ENCODE peak calls at places on chromosomes 16 and 17, in seven cellular contexts. Y, C, S, G, T, X and J are unnamed samples.
A peak's percentile ranks its signal among the peaks of the same experiment; 100 is the strongest.

GRCh38 chr16:61057635-61058034 is 978.6 kb downstream of the CDH8 start:
- DNase-seq in Y (no peak), C (no peak), S (no peak), G (no peak), T (no peak), X (no peak), J (no peak)

GRCh38 chr17:75927286-75927922 is 13.4 kb downstream of the FBF1 start:
- DNase-seq in Y (no peak), C (peak; percentile 7), S (peak; percentile 71), G (peak; percentile 25), T (peak; percentile 80), X (peak; percentile 9), J (no peak)

GRCh38 chr16:31386157-31386984 is 6.8 kb upstream of the ITGAD start:
- DNase-seq in Y (no peak), C (peak; percentile 32), S (no peak), G (peak; percentile 56), T (peak; percentile 37), X (peak; percentile 89), J (no peak)

GRCh38 chr17:57305918-57306317 is 49.6 kb downstream of the MSI2 start:
- DNase-seq in Y (no peak), C (no peak), S (no peak), G (no peak), T (no peak), X (no peak), J (no peak)

GRCh38 chr16:25110392-25110947 is 1.1 kb upstream of the LCMT1 start:
- DNase-seq in Y (no peak), C (no peak), S (no peak), G (no peak), T (no peak), X (no peak), J (no peak)

GRCh38 chr17:27870345-27870744 is 22.8 kb downstream of the LYRM9 start:
- DNase-seq in Y (no peak), C (no peak), S (no peak), G (no peak), T (no peak), X (peak; percentile 58), J (no peak)

GRCh38 chr16:2003231-2003826 is 6.3 kb downstream of the ZNF598 start:
- DNase-seq in Y (no peak), C (no peak), S (no peak), G (no peak), T (no peak), X (no peak), J (no peak)

GRCh38 chr16:29943846-29944669 is 17.8 kb upstream of the TMEM219 start:
- DNase-seq in Y (no peak), C (peak; percentile 98), S (no peak), G (peak; percentile 98), T (peak; percentile 85), X (peak; percentile 97), J (peak; percentile 96)

GRCh38 chr16:21614896-21615295 is 15.5 kb downstream of the METTL9 start:
- DNase-seq in Y (no peak), C (no peak), S (no peak), G (no peak), T (no peak), X (no peak), J (no peak)
- TF ChIP-seq CTCF in Y (no peak), C (peak; percentile 4), S (peak; percentile 6), G (no peak), T (no peak), X (no peak), J (peak; percentile 24)

DNA sequence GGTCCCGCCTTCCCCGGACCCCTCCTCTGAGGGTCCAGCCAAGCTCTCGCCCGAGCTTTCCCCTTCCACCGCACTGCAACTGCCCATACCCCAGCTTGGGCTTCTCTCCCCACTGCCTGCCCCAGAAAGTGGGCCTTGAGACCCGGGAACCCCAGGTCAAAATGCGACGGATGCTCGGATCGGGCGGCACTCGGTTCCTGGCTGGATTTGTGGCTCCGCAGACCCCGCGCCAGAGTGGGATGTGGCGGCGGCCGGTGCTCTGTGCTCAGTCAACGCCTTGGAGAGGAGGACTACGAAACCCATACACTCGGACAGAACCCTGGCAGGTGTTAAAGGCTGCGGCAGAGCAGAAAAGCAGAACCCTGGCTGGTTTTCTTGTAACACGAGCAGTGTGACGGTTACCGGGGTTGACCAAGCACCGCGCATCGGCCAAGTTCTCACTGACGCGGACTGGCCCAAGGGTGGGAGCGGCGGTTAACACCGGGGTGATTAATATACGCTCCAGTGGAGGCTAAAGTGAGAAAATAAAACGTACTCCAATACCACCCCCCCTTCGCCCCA is 885 bp upstream of the SLFN13 start:
- DNase-seq in Y (peak; percentile 16), C (peak; percentile 21), S (peak; percentile 60), G (peak; percentile 20), T (no peak), X (no peak), J (no peak)
- H3K4me3 ChIP-seq in Y (peak overlapping the region; percentile 24), C (peak overlapping the region; percentile 5), S (peak overlapping the region; percentile 67), G (peak overlapping the region; percentile 14), T (no peak overlapping the region), X (no peak overlapping the region), J (peak overlapping the region; percentile 24)

GRCh38 chr16:89374393-89374948 is 115.9 kb downstream of the ANKRD11 start:
- DNase-seq in Y (peak; percentile 45), C (no peak), S (no peak), G (no peak), T (no peak), X (no peak), J (peak; percentile 54)
- TF ChIP-seq CTCF in Y (no peak), C (no peak), S (no peak), G (no peak), T (no peak), X (no peak), J (peak; percentile 38)

GRCh38 chr17:31389673-31390381 is 1.6 kb upstream of the RAB11FIP4 start:
- DNase-seq in Y (no peak), C (no peak), S (no peak), G (no peak), T (no peak), X (no peak), J (no peak)
- H3K4me3 ChIP-seq in Y (no peak overlapping the region), C (no peak overlapping the region), S (no peak overlapping the region), G (no peak overlapping the region), T (no peak overlapping the region), X (no peak overlapping the region), J (no peak overlapping the region)

GRCh38 chr16:12901204-12901596 is 198 bp upstream of the SHISA9 start:
- DNase-seq in Y (no peak), C (no peak), S (no peak), G (no peak), T (no peak), X (peak; percentile 62), J (no peak)
- TF ChIP-seq CTCF in Y (no peak), C (no peak), S (no peak), G (no peak), T (no peak), X (no peak), J (no peak)

GRCh38 chr17:50330151-50330753 is 15.7 kb upstream of the XYLT2 start:
- DNase-seq in Y (no peak), C (no peak), S (no peak), G (no peak), T (no peak), X (no peak), J (no peak)

GRCh38 chr17:50328926-50329325 is 17.0 kb upstream of the XYLT2 start:
- DNase-seq in Y (no peak), C (no peak), S (no peak), G (no peak), T (no peak), X (no peak), J (no peak)

GRCh38 chr17:50326831-50327364 is 19.0 kb upstream of the XYLT2 start:
- DNase-seq in Y (no peak), C (no peak), S (no peak), G (no peak), T (no peak), X (no peak), J (no peak)

GRCh38 chr17:50329716-50330115 is 16.2 kb upstream of the XYLT2 start:
- DNase-seq in Y (no peak), C (peak; percentile 21), S (no peak), G (no peak), T (no peak), X (no peak), J (no peak)

GRCh38 chr17:50328360-50328759 is 17.6 kb upstream of the XYLT2 start:
- DNase-seq in Y (no peak), C (no peak), S (no peak), G (no peak), T (no peak), X (no peak), J (no peak)
- H3K4me3 ChIP-seq in Y (no peak overlapping the region), C (no peak overlapping the region), S (no peak overlapping the region), G (no peak overlapping the region), T (no peak overlapping the region), X (no peak overlapping the region), J (no peak overlapping the region)